ENCODE peak calls at places on chromosomes 12 and 14, in four cellular contexts. C is A549, K is GM12878, V is HepG2. O is an unnamed sample.

GRCh38 chr12:20390846-20391245 is 22.5 kb downstream of the PDE3A start:
- DNase-seq in C (no peak), K (no peak), V (no peak), O (no peak)

GRCh38 chr12:27674989-27675388 is 21.3 kb upstream of the REP15 start:
- DNase-seq in C (no peak), K (no peak), V (no peak), O (no peak)

GRCh38 chr14:65156568-65157366 is 54.5 kb upstream of the MAX start:
- DNase-seq in C (no peak), K (peak), V (no peak), O (no peak)

GRCh38 chr14:102591372-102591943 is 991 bp upstream of the RCOR1 start:
- DNase-seq in C (peak), K (no peak), V (no peak), O (peak)

GRCh38 chr12:40691913-40692616 is at the start of gene CNTN1:
- DNase-seq in C (peak), K (no peak), V (no peak), O (peak)

GRCh38 chr12:122946690-122947271 is 19.5 kb downstream of the ABCB9 start:
- DNase-seq in C (peak), K (peak), V (peak), O (no peak)

GRCh38 chr12:58253663-58254062 is 312.3 kb downstream of the ATP23 start:
- DNase-seq in C (no peak), K (no peak), V (no peak), O (no peak)

GRCh38 chr12:1217191-1217949 is 226.3 kb downstream of the ERC1 start:
- DNase-seq in C (peak), K (no peak), V (no peak), O (peak)

GRCh38 chr12:65881965-65882413 is 57.7 kb downstream of the HMGA2 start:
- DNase-seq in C (no peak), K (no peak), V (no peak), O (no peak)

GRCh38 chr12:91172051-91172450 is 10.6 kb downstream of the DCN start:
- DNase-seq in C (no peak), K (no peak), V (no peak), O (no peak)

GRCh38 chr12:86710110-86710509 is 453.9 kb upstream of the MGAT4C start:
- DNase-seq in C (no peak), K (no peak), V (no peak), O (no peak)

GRCh38 chr14:32847867-32848266 is 90.8 kb upstream of the NPAS3 start:
- DNase-seq in C (no peak), K (no peak), V (no peak), O (no peak)

GRCh38 chr12:48003226-48004038 is 844 bp downstream of the COL2A1 start:
- DNase-seq in C (peak), K (no peak), V (no peak), O (no peak)

GRCh38 chr12:4312251-4312650 is 8.8 kb upstream of the TIGAR start:
- DNase-seq in C (no peak), K (no peak), V (no peak), O (no peak)

GRCh38 chr14:103802353-103802752 is 45.0 kb downstream of the PPP1R13B start:
- DNase-seq in C (no peak), K (no peak), V (no peak), O (no peak)

GRCh38 chr12:48925218-48925871 is at the start of gene FKBP11:
- DNase-seq in C (peak), K (peak), V (no peak), O (peak)

GRCh38 chr12:53365245-53365904 is 14.6 kb upstream of the SP1 start:
- DNase-seq in C (no peak), K (no peak), V (no peak), O (no peak)

GRCh38 chr12:131369094-131369845 is 341.6 kb upstream of the SFSWAP start:
- DNase-seq in C (no peak), K (no peak), V (no peak), O (no peak)
- TF ChIP-seq EP300 in C (no peak), K (no peak), V (no peak), O (no peak)

GRCh38 chr12:24899503-24900098 is 49.3 kb downstream of the BCAT1 start:
- DNase-seq in C (no peak), K (no peak), V (no peak), O (no peak)
- TF ChIP-seq USF2 in C (no peak), K (no peak), V (no peak), O (no peak)

GRCh38 chr14:80350707-80351106 is 139.4 kb upstream of the DIO2 start:
- DNase-seq in C (no peak), K (no peak), V (no peak), O (no peak)

GRCh38 chr14:80358112-80358511 is 146.8 kb upstream of the DIO2 start:
- DNase-seq in C (no peak), K (no peak), V (no peak), O (no peak)

DNA sequence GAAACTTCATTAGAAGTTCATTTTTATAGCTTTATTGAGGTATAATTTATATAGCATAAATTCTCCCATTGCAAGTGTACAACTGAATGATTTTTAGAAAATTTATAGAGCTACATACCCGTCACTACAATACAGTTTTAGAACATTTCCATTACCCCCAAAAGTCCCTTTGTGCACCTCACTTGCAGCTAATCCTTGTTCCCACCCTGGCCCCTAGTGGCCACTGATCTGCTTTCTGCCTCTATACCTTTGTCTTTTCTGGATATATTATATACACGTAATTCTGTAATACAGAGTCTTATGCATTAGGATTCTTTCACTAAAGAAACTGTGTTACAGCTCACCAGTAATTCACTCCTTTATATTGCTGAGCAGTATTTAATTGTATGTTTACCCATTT is 145.1 kb upstream of the DIO2 start:
- DNase-seq in C (peak), K (no peak), V (peak), O (peak)
- TF ChIP-seq CHD2 in C (no peak), K (no peak), V (no peak), O (no peak)

GRCh38 chr12:29731556-29731955 is 52.2 kb downstream of the TMTC1 start:
- DNase-seq in C (no peak), K (no peak), V (no peak), O (no peak)
- TF ChIP-seq EP300 in C (no peak), K (no peak), V (no peak), O (no peak)